ENCODE peak calls at places on chromosomes 16 and 17, in six cellular contexts. C, V, K, Z, R and H are unnamed samples.

GRCh38 chr17:5370411-5370810 is 49.1 kb downstream of the NUP88 start:
- DNase-seq in C (no peak), V (no peak), K (no peak), Z (no peak), R (no peak), H (no peak)

GRCh38 chr17:57900991-57901743 is 51.3 kb upstream of the MRPS23 start:
- DNase-seq in C (no peak), V (no peak), K (no peak), Z (no peak), R (no peak), H (no peak)

GRCh38 chr17:66450008-66450856 is 147.8 kb downstream of the PRKCA start:
- DNase-seq in C (no peak), V (peak; percentile 74), K (no peak), Z (no peak), R (no peak), H (no peak)

GRCh38 chr16:20175358-20175757 is 101.7 kb upstream of the GPR139 start:
- DNase-seq in C (no peak), V (no peak), K (no peak), Z (no peak), R (no peak), H (no peak)

GRCh38 chr16:3171855-3172593 is 16.0 kb upstream of the OR1F1 start:
- DNase-seq in C (peak; percentile 87), V (no peak), K (peak; percentile 72), Z (no peak), R (peak; percentile 93), H (no peak)

GRCh38 chr16:63617047-63617989 is 1504.5 kb downstream of the CDH11 start:
- DNase-seq in C (peak; percentile 31), V (no peak), K (peak; percentile 1), Z (no peak), R (peak; percentile 57), H (no peak)

GRCh38 chr17:62178579-62178978 is 113.5 kb upstream of the MED13 start:
- DNase-seq in C (no peak), V (no peak), K (peak; percentile 25), Z (no peak), R (peak; percentile 80), H (no peak)

GRCh38 chr17:49516190-49516589 is 21.1 kb downstream of the NGFR start:
- DNase-seq in C (no peak), V (no peak), K (no peak), Z (no peak), R (peak; percentile 62), H (no peak)

GRCh38 chr17:33523577-33523981 is 230.5 kb upstream of the ASIC2 start:
- DNase-seq in C (no peak), V (no peak), K (no peak), Z (no peak), R (no peak), H (no peak)

GRCh38 chr17:41792835-41793748 is 6.6 kb upstream of the JUP start:
- DNase-seq in C (peak; percentile 64), V (peak; percentile 17), K (peak; percentile 76), Z (no peak), R (peak; percentile 90), H (no peak)

GRCh38 chr16:20763461-20764232 is at the start of gene ACSM3:
- DNase-seq in C (peak; percentile 85), V (peak; percentile 53), K (peak; percentile 71), Z (peak; percentile 5), R (peak; percentile 73), H (peak; percentile 89)

GRCh38 chr17:65489413-65490170 is 71.9 kb downstream of the AXIN2 start:
- DNase-seq in C (no peak), V (no peak), K (no peak), Z (no peak), R (peak; percentile 73), H (no peak)

GRCh38 chr16:69937465-69937951 is 13.6 kb upstream of the CLEC18A start:
- DNase-seq in C (no peak), V (no peak), K (peak; percentile 19), Z (no peak), R (peak; percentile 88), H (no peak)

GRCh38 chr17:46148247-46148646 is 45.0 kb downstream of the KANSL1 start:
- DNase-seq in C (no peak), V (no peak), K (no peak), Z (no peak), R (no peak), H (no peak)

GRCh38 chr17:48555183-48555615 is 10.3 kb upstream of the HOXB2 start:
- DNase-seq in C (no peak), V (no peak), K (peak; percentile 99), Z (no peak), R (no peak), H (no peak)

GRCh38 chr17:36627101-36627500 is 25.7 kb downstream of the MRM1 start:
- DNase-seq in C (peak; percentile 61), V (no peak), K (no peak), Z (no peak), R (peak; percentile 52), H (no peak)

GRCh38 chr16:85238233-85238647 is 126.0 kb upstream of the CIBAR2 start:
- DNase-seq in C (peak; percentile 75), V (no peak), K (peak; percentile 91), Z (no peak), R (peak; percentile 98), H (no peak)

GRCh38 chr16:66849543-66849942 is 5.3 kb downstream of the CA7 start:
- DNase-seq in C (peak; percentile 47), V (no peak), K (no peak), Z (no peak), R (peak; percentile 19), H (no peak)

GRCh38 chr17:35023538-35023937 is 40.0 kb downstream of the RFFL start:
- DNase-seq in C (no peak), V (no peak), K (no peak), Z (no peak), R (no peak), H (no peak)

GRCh38 chr17:34781571-34782108 is 179.6 kb downstream of the CCT6B start:
- DNase-seq in C (no peak), V (no peak), K (no peak), Z (peak; percentile 21), R (no peak), H (no peak)

GRCh38 chr16:86554917-86555762 is at the start of gene MTHFSD:
- DNase-seq in C (peak; percentile 92), V (peak; percentile 94), K (peak; percentile 87), Z (peak; percentile 91), R (peak; percentile 99), H (peak; percentile 92)

GRCh38 chr16:68993421-68993820 is 112.0 kb upstream of the HAS3 start:
- DNase-seq in C (no peak), V (no peak), K (no peak), Z (no peak), R (no peak), H (no peak)

GRCh38 chr17:29131814-29132682 is 48.1 kb downstream of the MYO18A start:
- DNase-seq in C (no peak), V (no peak), K (peak; percentile 88), Z (no peak), R (peak; percentile 95), H (no peak)

GRCh38 chr17:48873212-48873611 is 19.4 kb upstream of the ATP5MC1 start:
- DNase-seq in C (no peak), V (no peak), K (no peak), Z (no peak), R (no peak), H (no peak)

GRCh38 chr17:6187836-6188235 is 117.7 kb downstream of the WSCD1 start:
- DNase-seq in C (peak; percentile 47), V (no peak), K (peak; percentile 22), Z (no peak), R (no peak), H (no peak)

GRCh38 chr17:6177941-6178694 is 107.9 kb downstream of the WSCD1 start:
- DNase-seq in C (no peak), V (no peak), K (no peak), Z (no peak), R (no peak), H (no peak)

GRCh38 chr17:9002236-9002609 is 19.1 kb upstream of the NTN1 start:
- DNase-seq in C (peak; percentile 52), V (no peak), K (no peak), Z (no peak), R (no peak), H (no peak)

GRCh38 chr16:49347476-49347875 is 26.1 kb upstream of the C16orf78 start:
- DNase-seq in C (no peak), V (no peak), K (no peak), Z (no peak), R (no peak), H (no peak)

GRCh38 chr17:10042589-10043244 is 137.6 kb upstream of the RCVRN start:
- DNase-seq in C (no peak), V (no peak), K (no peak), Z (no peak), R (no peak), H (no peak)

GRCh38 chr16:48885456-48885855 is 275.5 kb upstream of the N4BP1 start:
- DNase-seq in C (no peak), V (no peak), K (no peak), Z (no peak), R (no peak), H (no peak)

GRCh38 chr17:73593249-73593965 is 50.8 kb downstream of the SDK2 start:
- DNase-seq in C (no peak), V (no peak), K (no peak), Z (no peak), R (no peak), H (no peak)

GRCh38 chr17:3260600-3260999 is 37.6 kb downstream of the OR3A1 start:
- DNase-seq in C (no peak), V (no peak), K (no peak), Z (no peak), R (no peak), H (no peak)
- H3K9me3 ChIP-seq in C (peaks cover 66% of the 10 kb centered on the region), V (no peaks in the 10 kb centered on the region), K (no peaks in the 10 kb centered on the region), Z (no peaks in the 10 kb centered on the region), R (no peaks in the 10 kb centered on the region), H (no peaks in the 10 kb centered on the region)

GRCh38 chr16:30893082-30893743 is 664 bp downstream of the BCL7C start:
- DNase-seq in C (no peak), V (peak; percentile 38), K (no peak), Z (no peak), R (peak; percentile 66), H (no peak)
- H2AFZ ChIP-seq in C (no peak overlapping the region), V (peak overlapping the region; percentile 80), K (peak overlapping the region; percentile 81), Z (peak overlapping the region; percentile 93), R (peak overlapping the region; percentile 88), H (peak overlapping the region; percentile 32)

GRCh38 chr16:35931722-35932121 is 2472.3 kb downstream of the TP53TG3F start:
- DNase-seq in C (no peak), V (no peak), K (no peak), Z (no peak), R (no peak), H (no peak)
- H3K9me3 ChIP-seq in C (peaks cover 73% of the 10 kb centered on the region), V (peaks cover 33% of the 10 kb centered on the region), K (no peaks in the 10 kb centered on the region), Z (no peaks in the 10 kb centered on the region), R (no peaks in the 10 kb centered on the region), H (peaks cover 44% of the 10 kb centered on the region)

GRCh38 chr17:13027246-13027645 is 9.4 kb upstream of the ELAC2 start:
- DNase-seq in C (no peak), V (no peak), K (peak; percentile 5), Z (no peak), R (no peak), H (no peak)

GRCh38 chr17:13025687-13026086 is 7.9 kb upstream of the ELAC2 start:
- DNase-seq in C (no peak), V (no peak), K (no peak), Z (no peak), R (no peak), H (no peak)

GRCh38 chr17:13024526-13025263 is 6.9 kb upstream of the ELAC2 start:
- DNase-seq in C (peak; percentile 92), V (peak; percentile 74), K (peak; percentile 30), Z (peak; percentile 74), R (peak; percentile 91), H (peak; percentile 68)

GRCh38 chr17:13025264-13025627 is 7.4 kb upstream of the ELAC2 start:
- DNase-seq in C (no peak), V (no peak), K (no peak), Z (no peak), R (no peak), H (no peak)

GRCh38 chr17:13024033-13024432 is 6.2 kb upstream of the ELAC2 start:
- DNase-seq in C (no peak), V (no peak), K (no peak), Z (no peak), R (no peak), H (no peak)
- H2AFZ ChIP-seq in C (no peak overlapping the region), V (peak overlapping the region; percentile 53), K (no peak overlapping the region), Z (peak overlapping the region; percentile 86), R (no peak overlapping the region), H (peak overlapping the region; percentile 60)